ENCODE peak calls at places on chromosome 12, in four cellular contexts. O is NCI-H1092; G is HuH-7.5; Z is stimulated activated CD4-positive, alpha-beta T cell treated with anti-CD3 and anti-CD28 coated beads, Interleukin-1b, Interleukin-23, amount 100 ng/mL, for 4 hours. R is an unnamed sample.

GRCh38 chr12:4270016-4270669 is 3.4 kb upstream of the CCND2 start:
- DNase-seq in O (no peak), G (no peak), Z (no peak), R (peak; percentile 34)

GRCh38 chr12:105980533-105980932 is 158.2 kb downstream of the NUAK1 start:
- DNase-seq in O (no peak), G (no peak), Z (no peak), R (no peak)

GRCh38 chr12:103114296-103115055 is 157.0 kb downstream of the ASCL1 start:
- DNase-seq in O (no peak), G (no peak), Z (no peak), R (no peak)

GRCh38 chr12:25328082-25328712 is 77.5 kb upstream of the KRAS start:
- DNase-seq in O (no peak), G (no peak), Z (no peak), R (no peak)

GRCh38 chr12:46470039-46470627 is 97.6 kb upstream of the SLC38A2 start:
- DNase-seq in O (no peak), G (no peak), Z (no peak), R (no peak)

GRCh38 chr12:52681551-52682380 is 1.6 kb upstream of the KRT1 start:
- DNase-seq in O (no peak), G (no peak), Z (no peak), R (no peak)

GRCh38 chr12:122024132-122024785 is 2.6 kb downstream of the BCL7A start:
- DNase-seq in O (no peak), G (no peak), Z (no peak), R (no peak)

GRCh38 chr12:103560604-103561101 is 26.4 kb upstream of the STAB2 start:
- DNase-seq in O (no peak), G (no peak), Z (no peak), R (no peak)

GRCh38 chr12:57816001-57816854 is 2.3 kb downstream of the AVIL start:
- DNase-seq in O (no peak), G (no peak), Z (no peak), R (no peak)

GRCh38 chr12:103043531-103044445 is 86.3 kb downstream of the ASCL1 start:
- DNase-seq in O (no peak), G (no peak), Z (no peak), R (no peak)

GRCh38 chr12:43912851-43913250 is 77.0 kb downstream of the TMEM117 start:
- DNase-seq in O (no peak), G (no peak), Z (no peak), R (no peak)

GRCh38 chr12:12784116-12784515 is 1.3 kb upstream of the APOLD1 start:
- DNase-seq in O (no peak), G (no peak), Z (no peak), R (no peak)